ENCODE peak calls at places on chromosomes 11 and 22, in six cellular contexts. One of them, this sample, is unnamed.

GRCh38 chr11:85752890-85753581 is 57.9 kb downstream of the SYTL2 start:
- DNase-seq in K562: no peak
- DNase-seq in IMR-90: no peak
- DNase-seq in GM12878: no peak
- DNase-seq in A549: no peak
- DNase-seq in HepG2: no peak
- DNase-seq in this sample: no peak

GRCh38 chr11:19410032-19410431 is 169.3 kb upstream of the E2F8 start:
- DNase-seq in K562: no peak
- DNase-seq in IMR-90: no peak
- DNase-seq in GM12878: peak
- DNase-seq in A549: no peak
- DNase-seq in HepG2: no peak
- DNase-seq in this sample: no peak

GRCh38 chr11:5460983-5461621 is 12.0 kb downstream of the OR51I2 start:
- DNase-seq in K562: no peak
- DNase-seq in IMR-90: no peak
- DNase-seq in GM12878: no peak
- DNase-seq in A549: no peak
- DNase-seq in HepG2: no peak
- DNase-seq in this sample: no peak

GRCh38 chr11:97574976-97575665 is 1185.3 kb downstream of the JRKL start:
- DNase-seq in K562: no peak
- DNase-seq in IMR-90: no peak
- DNase-seq in GM12878: no peak
- DNase-seq in A549: no peak
- DNase-seq in HepG2: no peak
- DNase-seq in this sample: no peak

GRCh38 chr22:25347752-25348102 is 128.3 kb downstream of the CRYBB2 start:
- DNase-seq in K562: no peak
- DNase-seq in IMR-90: peak
- DNase-seq in GM12878: no peak
- DNase-seq in A549: no peak
- DNase-seq in HepG2: no peak
- DNase-seq in this sample: no peak

GRCh38 chr11:121086866-121087265 is 14.2 kb upstream of the TECTA start:
- DNase-seq in K562: no peak
- DNase-seq in IMR-90: peak
- DNase-seq in GM12878: no peak
- DNase-seq in A549: no peak
- DNase-seq in HepG2: no peak
- DNase-seq in this sample: no peak

GRCh38 chr11:46930089-46930488 is 6.5 kb upstream of the CSTPP1 start:
- DNase-seq in K562: peak
- DNase-seq in IMR-90: peak
- DNase-seq in GM12878: no peak
- DNase-seq in A549: peak
- DNase-seq in HepG2: peak
- DNase-seq in this sample: no peak

GRCh38 chr11:113411536-113411935 is 24.0 kb downstream of the ANKK1 start:
- DNase-seq in K562: no peak
- DNase-seq in IMR-90: no peak
- DNase-seq in GM12878: no peak
- DNase-seq in A549: no peak
- DNase-seq in HepG2: no peak
- DNase-seq in this sample: no peak

GRCh38 chr11:118343981-118344521 is at the start of gene CD3G:
- DNase-seq in K562: no peak
- DNase-seq in IMR-90: no peak
- DNase-seq in GM12878: no peak
- DNase-seq in A549: no peak
- DNase-seq in HepG2: no peak
- DNase-seq in this sample: no peak

GRCh38 chr11:115616941-115617340 is 112.7 kb upstream of the CADM1 start:
- DNase-seq in K562: no peak
- DNase-seq in IMR-90: peak
- DNase-seq in GM12878: no peak
- DNase-seq in A549: no peak
- DNase-seq in HepG2: no peak
- DNase-seq in this sample: no peak

GRCh38 chr11:103619480-103619879 is 417.0 kb upstream of the DDI1 start:
- DNase-seq in K562: no peak
- DNase-seq in IMR-90: no peak
- DNase-seq in GM12878: no peak
- DNase-seq in A549: peak
- DNase-seq in HepG2: no peak
- DNase-seq in this sample: peak

GRCh38 chr11:11985016-11985715 is 23.3 kb downstream of the DKK3 start:
- DNase-seq in K562: no peak
- DNase-seq in IMR-90: peak
- DNase-seq in GM12878: no peak
- DNase-seq in A549: no peak
- DNase-seq in HepG2: no peak
- DNase-seq in this sample: no peak

GRCh38 chr11:77127969-77128691 is at the start of gene MYO7A:
- DNase-seq in K562: peak
- DNase-seq in IMR-90: peak
- DNase-seq in GM12878: no peak
- DNase-seq in A549: no peak
- DNase-seq in HepG2: peak
- DNase-seq in this sample: no peak

GRCh38 chr11:65181569-65182257 is at the start of gene CAPN1:
- DNase-seq in K562: peak
- DNase-seq in IMR-90: peak
- DNase-seq in GM12878: peak
- DNase-seq in A549: peak
- DNase-seq in HepG2: peak
- DNase-seq in this sample: peak

GRCh38 chr11:66891849-66892660 is 35.2 kb downstream of the LRFN4 start:
- DNase-seq in K562: peak
- DNase-seq in IMR-90: peak
- DNase-seq in GM12878: peak
- DNase-seq in A549: peak
- DNase-seq in HepG2: peak
- DNase-seq in this sample: peak

GRCh38 chr11:55503449-55503848 is 50.8 kb upstream of the OR4C15 start:
- DNase-seq in K562: peak
- DNase-seq in IMR-90: no peak
- DNase-seq in GM12878: no peak
- DNase-seq in A549: no peak
- DNase-seq in HepG2: no peak
- DNase-seq in this sample: no peak

GRCh38 chr11:122697636-122698167 is 42.2 kb downstream of the UBASH3B start:
- DNase-seq in K562: no peak
- DNase-seq in IMR-90: peak
- DNase-seq in GM12878: no peak
- DNase-seq in A549: no peak
- DNase-seq in HepG2: no peak
- DNase-seq in this sample: no peak

GRCh38 chr11:1892116-1892515 is 421 bp upstream of the PRR33 start:
- DNase-seq in K562: no peak
- DNase-seq in IMR-90: no peak
- DNase-seq in GM12878: no peak
- DNase-seq in A549: no peak
- DNase-seq in HepG2: no peak
- DNase-seq in this sample: no peak

GRCh38 chr11:23288001-23288783 is 427.9 kb upstream of the CCDC179 start:
- DNase-seq in K562: no peak
- DNase-seq in IMR-90: peak
- DNase-seq in GM12878: no peak
- DNase-seq in A549: no peak
- DNase-seq in HepG2: no peak
- DNase-seq in this sample: no peak

GRCh38 chr11:36594316-36594989 is at the start of gene IFTAP:
- DNase-seq in K562: peak
- DNase-seq in IMR-90: peak
- DNase-seq in GM12878: no peak
- DNase-seq in A549: peak
- DNase-seq in HepG2: peak
- DNase-seq in this sample: peak

GRCh38 chr11:26675233-26675928 is 46.5 kb downstream of the SLC5A12 start:
- DNase-seq in K562: no peak
- DNase-seq in IMR-90: no peak
- DNase-seq in GM12878: no peak
- DNase-seq in A549: no peak
- DNase-seq in HepG2: no peak
- DNase-seq in this sample: no peak

GRCh38 chr11:92670293-92670890 is 299.1 kb upstream of the MTNR1B start:
- DNase-seq in K562: no peak
- DNase-seq in IMR-90: no peak
- DNase-seq in GM12878: no peak
- DNase-seq in A549: no peak
- DNase-seq in HepG2: no peak
- DNase-seq in this sample: no peak

GRCh38 chr11:65493367-65494176 is 5.3 kb upstream of the MALAT1 start:
- DNase-seq in K562: peak
- DNase-seq in IMR-90: peak
- DNase-seq in GM12878: no peak
- DNase-seq in A549: peak
- DNase-seq in HepG2: peak
- DNase-seq in this sample: no peak

GRCh38 chr22:48306284-48306683 is 1521.4 kb downstream of the BRD1 start:
- DNase-seq in K562: no peak
- DNase-seq in IMR-90: no peak
- DNase-seq in GM12878: no peak
- DNase-seq in A549: no peak
- DNase-seq in HepG2: no peak
- DNase-seq in this sample: no peak

GRCh38 chr11:47616726-47617416 is 22.7 kb upstream of the C1QTNF4 start:
- DNase-seq in K562: peak
- DNase-seq in IMR-90: peak
- DNase-seq in GM12878: no peak
- DNase-seq in A549: peak
- DNase-seq in HepG2: peak
- DNase-seq in this sample: peak

GRCh38 chr11:129544691-129545090 is 169.0 kb downstream of the BARX2 start:
- DNase-seq in K562: no peak
- DNase-seq in IMR-90: no peak
- DNase-seq in GM12878: no peak
- DNase-seq in A549: no peak
- DNase-seq in HepG2: no peak
- DNase-seq in this sample: no peak

GRCh38 chr11:76129729-76130128 is 76.6 kb downstream of the WNT11 start:
- DNase-seq in K562: no peak
- DNase-seq in IMR-90: no peak
- DNase-seq in GM12878: no peak
- DNase-seq in A549: no peak
- DNase-seq in HepG2: no peak
- DNase-seq in this sample: no peak

GRCh38 chr11:76120513-76121081 is 85.7 kb downstream of the WNT11 start:
- DNase-seq in K562: no peak
- DNase-seq in IMR-90: peak
- DNase-seq in GM12878: no peak
- DNase-seq in A549: no peak
- DNase-seq in HepG2: no peak
- DNase-seq in this sample: no peak

GRCh38 chr11:76119779-76120178 is 86.5 kb downstream of the WNT11 start:
- DNase-seq in K562: no peak
- DNase-seq in IMR-90: no peak
- DNase-seq in GM12878: no peak
- DNase-seq in A549: no peak
- DNase-seq in HepG2: no peak
- DNase-seq in this sample: no peak

GRCh38 chr11:76123243-76123642 is 83.1 kb downstream of the WNT11 start:
- DNase-seq in K562: no peak
- DNase-seq in IMR-90: no peak
- DNase-seq in GM12878: no peak
- DNase-seq in A549: no peak
- DNase-seq in HepG2: no peak
- DNase-seq in this sample: no peak

DNA sequence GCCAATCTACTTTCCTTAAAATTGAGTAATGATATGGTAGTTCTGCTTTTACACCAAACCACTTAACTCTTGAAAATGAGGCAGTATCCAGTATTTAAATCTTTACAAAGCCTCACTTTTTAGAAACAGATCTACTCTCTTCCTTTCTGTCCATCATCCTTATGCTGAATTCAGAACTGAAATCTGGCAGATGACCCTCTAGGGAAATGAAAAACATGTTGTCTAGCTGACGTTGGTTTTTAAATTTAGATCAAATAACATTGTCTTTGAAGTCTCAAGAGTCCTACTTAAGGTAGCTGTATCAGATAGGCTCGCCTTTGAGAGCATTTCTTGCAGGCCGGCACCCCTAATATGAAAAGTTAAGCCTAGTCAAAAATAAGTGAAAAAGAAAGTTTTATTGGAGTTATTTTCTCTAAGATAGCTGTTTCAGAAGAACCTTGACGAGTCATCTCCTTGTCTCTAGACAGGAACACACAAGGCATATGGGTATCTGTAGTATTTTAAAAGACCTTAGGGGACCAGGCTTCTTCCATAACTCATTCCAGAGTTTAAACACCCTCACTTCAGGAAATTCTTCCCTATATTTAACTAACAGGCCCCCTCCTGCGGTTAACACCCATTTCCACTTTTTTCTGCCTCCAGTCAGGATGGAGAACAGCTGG is 81.3 kb downstream of the WNT11 start:
- DNase-seq in K562: no peak
- DNase-seq in IMR-90: no peak
- DNase-seq in GM12878: peak
- DNase-seq in A549: no peak
- DNase-seq in HepG2: no peak
- DNase-seq in this sample: no peak
- TF ChIP-seq BHLHE40 in K562: no peak
- TF ChIP-seq BHLHE40 in IMR-90: no peak
- TF ChIP-seq BHLHE40 in GM12878: no peak
- TF ChIP-seq BHLHE40 in A549: no peak
- TF ChIP-seq BHLHE40 in HepG2: no peak
- TF ChIP-seq BHLHE40 in this sample: no peak

GRCh38 chr22:28801845-28802594 is 1.7 kb upstream of the XBP1 start:
- DNase-seq in K562: peak
- DNase-seq in IMR-90: no peak
- DNase-seq in GM12878: no peak
- DNase-seq in A549: no peak
- DNase-seq in HepG2: peak
- DNase-seq in this sample: no peak
- TF ChIP-seq BHLHE40 in K562: peak
- TF ChIP-seq BHLHE40 in IMR-90: no peak
- TF ChIP-seq BHLHE40 in GM12878: peak
- TF ChIP-seq BHLHE40 in A549: no peak
- TF ChIP-seq BHLHE40 in HepG2: peak
- TF ChIP-seq BHLHE40 in this sample: no peak

DNA sequence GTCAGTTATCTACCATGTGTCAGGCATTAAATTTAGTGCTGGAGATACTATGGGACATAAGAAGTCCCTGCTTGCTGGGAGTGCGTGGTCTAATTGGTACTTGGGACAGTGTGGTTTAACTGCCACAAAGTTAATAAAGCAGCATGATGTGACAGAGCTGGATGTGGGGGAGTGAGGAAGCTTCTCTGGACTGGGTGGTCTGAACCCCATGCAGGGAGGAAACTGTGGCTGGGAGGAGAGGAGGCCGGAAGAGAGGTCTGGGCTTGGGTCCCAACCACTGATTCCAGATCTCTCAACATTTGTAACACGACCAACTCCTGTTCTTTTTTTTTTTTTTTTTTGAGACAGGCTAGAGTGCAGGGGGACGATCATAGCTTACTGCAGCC is 37.1 kb downstream of the ST3GAL4 start:
- DNase-seq in K562: no peak
- DNase-seq in IMR-90: no peak
- DNase-seq in GM12878: no peak
- DNase-seq in A549: no peak
- DNase-seq in HepG2: no peak
- DNase-seq in this sample: no peak
- TF ChIP-seq BHLHE40 in K562: no peak
- TF ChIP-seq BHLHE40 in IMR-90: no peak
- TF ChIP-seq BHLHE40 in GM12878: no peak
- TF ChIP-seq BHLHE40 in A549: no peak
- TF ChIP-seq BHLHE40 in HepG2: no peak
- TF ChIP-seq BHLHE40 in this sample: no peak

GRCh38 chr22:37052386-37053309 is 1.1 kb downstream of the KCTD17 start:
- DNase-seq in K562: no peak
- DNase-seq in IMR-90: no peak
- DNase-seq in GM12878: no peak
- DNase-seq in A549: no peak
- DNase-seq in HepG2: no peak
- DNase-seq in this sample: no peak
- TF ChIP-seq BHLHE40 in K562: no peak
- TF ChIP-seq BHLHE40 in IMR-90: no peak
- TF ChIP-seq BHLHE40 in GM12878: no peak
- TF ChIP-seq BHLHE40 in A549: no peak
- TF ChIP-seq BHLHE40 in HepG2: no peak
- TF ChIP-seq BHLHE40 in this sample: no peak